ENCODE peak calls at places on chromosomes 12 and 14, in four cellular contexts. P, R, A and F are unnamed samples.

GRCh38 chr12:32532951-32533350 is 133.6 kb downstream of the FGD4 start:
- DNase-seq in P (no peak), R (no peak), A (no peak), F (no peak)

GRCh38 chr14:95173518-95173917 is 16.2 kb upstream of the DICER1 start:
- DNase-seq in P (no peak), R (no peak), A (no peak), F (no peak)

GRCh38 chr12:117100851-117101673 is 1.8 kb upstream of the TESC start:
- DNase-seq in P (no peak), R (no peak), A (no peak), F (no peak)

GRCh38 chr12:128261757-128262156 is 5.2 kb upstream of the TMEM132C start:
- DNase-seq in P (no peak), R (no peak), A (no peak), F (no peak)

GRCh38 chr12:62297321-62297720 is 37.1 kb downstream of the USP15 start:
- DNase-seq in P (no peak), R (no peak), A (no peak), F (no peak)

GRCh38 chr12:3255071-3255470 is 177.9 kb downstream of the TSPAN9 start:
- DNase-seq in P (no peak), R (no peak), A (no peak), F (no peak)

GRCh38 chr14:35366048-35366428 is 38.5 kb downstream of the NFKBIA start:
- DNase-seq in P (peak), R (no peak), A (no peak), F (no peak)

GRCh38 chr14:26730929-26731618 is 133.2 kb upstream of the NOVA1 start:
- DNase-seq in P (no peak), R (no peak), A (no peak), F (no peak)

GRCh38 chr14:55650992-55651391 is 71.0 kb downstream of the KTN1 start:
- DNase-seq in P (no peak), R (no peak), A (no peak), F (no peak)

GRCh38 chr14:88386395-88386794 is 938 bp downstream of the SPATA7 start:
- DNase-seq in P (no peak), R (no peak), A (no peak), F (no peak)

GRCh38 chr14:98622208-98623051 is 649.6 kb downstream of the BCL11B start:
- DNase-seq in P (no peak), R (no peak), A (no peak), F (no peak)

GRCh38 chr12:6554990-6555691 is 701 bp downstream of the IFFO1 start:
- DNase-seq in P (no peak), R (no peak), A (no peak), F (no peak)

GRCh38 chr14:30885840-30886740 is 11.7 kb downstream of the COCH start:
- DNase-seq in P (no peak), R (no peak), A (no peak), F (no peak)